ENCODE peak calls at places on chromosomes 4 and X, in four cellular contexts. Z, W, R and E are unnamed samples.
A peak's percentile ranks its signal among the peaks of the same experiment; 100 is the strongest.

GRCh38 chrX:71053217-71053621 is 14.9 kb downstream of the SNX12 start:
- DNase-seq in Z (peak; percentile 84), W (no peak), R (peak; percentile 85), E (no peak)

GRCh38 chrX:129006491-129006890 is 516.8 kb downstream of the SMARCA1 start:
- DNase-seq in Z (no peak), W (no peak), R (no peak), E (no peak)

GRCh38 chrX:3526084-3526483 is 179.6 kb upstream of the MXRA5 start:
- DNase-seq in Z (no peak), W (no peak), R (no peak), E (peak; percentile 74)

GRCh38 chr4:131337956-131338355 is 1811.1 kb upstream of the PCDH10 start:
- DNase-seq in Z (no peak), W (no peak), R (no peak), E (no peak)

GRCh38 chr4:46385235-46385634 is 4.7 kb downstream of the GABRA2 start:
- DNase-seq in Z (no peak), W (no peak), R (no peak), E (no peak)

GRCh38 chrX:51891821-51892551 is 1.4 kb upstream of the MAGED1 start:
- DNase-seq in Z (peak; percentile 11), W (no peak), R (no peak), E (peak; percentile 82)

GRCh38 chr4:112510468-112511293 is 5.3 kb downstream of the NEUROG2 start:
- DNase-seq in Z (peak; percentile 75), W (no peak), R (no peak), E (no peak)

GRCh38 chr4:5708171-5708828 is at the start of gene EVC2:
- DNase-seq in Z (peak; percentile 71), W (peak; percentile 23), R (peak; percentile 83), E (peak; percentile 87)

GRCh38 chr4:89413518-89413917 is 105.9 kb upstream of the GPRIN3 start:
- DNase-seq in Z (no peak), W (no peak), R (no peak), E (no peak)

GRCh38 chr4:81369898-81370297 is 101.8 kb downstream of the RASGEF1B start:
- DNase-seq in Z (no peak), W (peak; percentile 5), R (no peak), E (peak; percentile 21)

GRCh38 chr4:15488658-15489470 is 19.2 kb downstream of the CC2D2A start:
- DNase-seq in Z (no peak), W (no peak), R (no peak), E (peak; percentile 41)

GRCh38 chr4:80221161-80221560 is 23.9 kb downstream of the PRDM8 start:
- DNase-seq in Z (no peak), W (peak; percentile 55), R (peak; percentile 33), E (peak; percentile 78)

GRCh38 chr4:1247811-1248261 is 1.1 kb downstream of the CTBP1 start:
- DNase-seq in Z (no peak), W (no peak), R (peak; percentile 7), E (no peak)

GRCh38 chr4:75099321-75099720 is 166.4 kb downstream of the PARM1 start:
- DNase-seq in Z (no peak), W (peak; percentile 73), R (peak; percentile 99), E (no peak)

GRCh38 chr4:26088433-26088928 is 174.5 kb downstream of the SMIM20 start:
- DNase-seq in Z (no peak), W (peak; percentile 93), R (no peak), E (peak; percentile 72)

GRCh38 chrX:8726031-8726652 is 5.8 kb downstream of the ANOS1 start:
- DNase-seq in Z (no peak), W (peak; percentile 61), R (no peak), E (peak; percentile 18)

GRCh38 chrX:119145241-119145653 is 17.6 kb upstream of the KIAA1210 start:
- DNase-seq in Z (peak; percentile 31), W (peak; percentile 62), R (no peak), E (peak; percentile 58)

GRCh38 chr4:8263397-8263796 is 6.2 kb upstream of the HTRA3 start:
- DNase-seq in Z (no peak), W (no peak), R (no peak), E (no peak)

GRCh38 chrX:118745570-118745969 is 18.2 kb downstream of the IL13RA1 start:
- DNase-seq in Z (no peak), W (no peak), R (no peak), E (peak; percentile 30)

GRCh38 chr4:8705161-8706145 is 112.9 kb downstream of the CPZ start:
- DNase-seq in Z (peak; percentile 78), W (no peak), R (no peak), E (no peak)

GRCh38 chr4:8278009-8278395 is 8.4 kb downstream of the HTRA3 start:
- DNase-seq in Z (no peak), W (no peak), R (no peak), E (peak; percentile 57)

GRCh38 chr4:10655968-10656367 is 28.6 kb downstream of the CLNK start:
- DNase-seq in Z (no peak), W (peak; percentile 71), R (no peak), E (peak; percentile 76)

GRCh38 chr4:182716207-182716606 is 201.0 kb downstream of the DCTD start:
- DNase-seq in Z (peak; percentile 7), W (no peak), R (no peak), E (no peak)

GRCh38 chr4:86993909-86994672 is 59.3 kb downstream of the AFF1 start:
- DNase-seq in Z (no peak), W (no peak), R (no peak), E (no peak)

GRCh38 chrX:13711141-13711540 is 22.2 kb downstream of the RAB9A start:
- DNase-seq in Z (no peak), W (no peak), R (no peak), E (no peak)

GRCh38 chr4:176153124-176153523 is 42.3 kb downstream of the SPATA4 start:
- DNase-seq in Z (no peak), W (no peak), R (no peak), E (no peak)

GRCh38 chr4:147865926-147866325 is 134.0 kb downstream of the ARHGAP10 start:
- DNase-seq in Z (no peak), W (no peak), R (no peak), E (peak; percentile 69)

GRCh38 chr4:150136481-150136880 is 58.2 kb downstream of the DCLK2 start:
- DNase-seq in Z (no peak), W (no peak), R (no peak), E (peak; percentile 35)

GRCh38 chr4:111045992-111046391 is 423.1 kb upstream of the PITX2 start:
- DNase-seq in Z (no peak), W (no peak), R (no peak), E (no peak)

GRCh38 chr4:168095776-168096443 is 3.6 kb downstream of the ANXA10 start:
- DNase-seq in Z (no peak), W (peak; percentile 73), R (no peak), E (peak; percentile 40)

GRCh38 chr4:138138774-138139173 is 103.4 kb downstream of the SLC7A11 start:
- DNase-seq in Z (no peak), W (no peak), R (no peak), E (no peak)

GRCh38 chr4:154491341-154491679 is 289 bp downstream of the DCHS2 start:
- DNase-seq in Z (peak; percentile 73), W (peak; percentile 13), R (no peak), E (peak; percentile 35)

GRCh38 chr4:139890810-139891209 is 225.2 kb downstream of the MGST2 start:
- DNase-seq in Z (no peak), W (peak; percentile 46), R (no peak), E (peak; percentile 85)

GRCh38 chrX:35101901-35102300 is 159.3 kb downstream of the FAM47B start:
- DNase-seq in Z (no peak), W (peak; percentile 3), R (no peak), E (no peak)

GRCh38 chr4:133152801-133153526 is 3.9 kb downstream of the PCDH10 start:
- DNase-seq in Z (peak; percentile 43), W (no peak), R (no peak), E (peak; percentile 9)
- TF ChIP-seq EZH2 in Z (no peak), W (no peak), R (no peak), E (no peak)

GRCh38 chr4:39627413-39627812 is 11.3 kb downstream of the SMIM14 start:
- DNase-seq in Z (no peak), W (no peak), R (no peak), E (no peak)

GRCh38 chr4:39635023-39635422 is 3.6 kb downstream of the SMIM14 start:
- DNase-seq in Z (no peak), W (peak; percentile 74), R (no peak), E (peak; percentile 10)

GRCh38 chr4:39626913-39627312 is 11.8 kb downstream of the SMIM14 start:
- DNase-seq in Z (no peak), W (no peak), R (no peak), E (no peak)

GRCh38 chr4:39636786-39637185 is 1.9 kb downstream of the SMIM14 start:
- DNase-seq in Z (no peak), W (no peak), R (peak; percentile 53), E (peak; percentile 53)

DNA sequence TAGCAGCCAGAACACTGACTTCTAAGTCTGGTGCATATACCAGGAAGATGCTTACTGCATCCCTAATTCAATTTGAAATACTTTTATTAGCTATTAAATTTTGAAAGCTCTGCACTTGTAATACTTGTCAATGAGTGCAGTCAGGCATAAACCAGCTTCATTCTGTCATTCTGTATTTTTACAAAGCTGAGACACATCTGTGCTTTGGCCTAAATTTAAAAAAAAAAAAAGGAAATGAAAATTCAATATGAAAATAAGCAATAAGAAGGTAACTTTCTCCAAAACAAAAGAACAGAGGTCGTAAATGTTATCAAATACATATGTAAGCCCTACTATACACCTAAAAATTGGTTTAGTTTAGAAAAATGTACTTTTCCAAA is 7.0 kb downstream of the SMIM14 start:
- DNase-seq in Z (no peak), W (no peak), R (no peak), E (no peak)
- H3F3A ChIP-seq in Z (peaks cover 10% of the 10 kb centered on the region), W (no peaks in the 10 kb centered on the region), R (peaks cover 3% of the 10 kb centered on the region), E (no peaks in the 10 kb centered on the region)

GRCh38 chr4:100093091-100093866 is 97.0 kb downstream of the DDIT4L start:
- DNase-seq in Z (peak; percentile 93), W (peak; percentile 86), R (peak; percentile 95), E (peak; percentile 94)
- H3K9ac ChIP-seq in Z (no peak overlapping the region), W (peak overlapping the region; percentile 56), R (peak overlapping the region; percentile 22), E (peak overlapping the region; percentile 42)

GRCh38 chr4:114598191-114599121 is at the start of gene UGT8:
- DNase-seq in Z (peak; percentile 87), W (peak; percentile 34), R (no peak), E (peak; percentile 44)
- TF ChIP-seq EZH2 in Z (no peak), W (no peak), R (no peak), E (no peak)

DNA sequence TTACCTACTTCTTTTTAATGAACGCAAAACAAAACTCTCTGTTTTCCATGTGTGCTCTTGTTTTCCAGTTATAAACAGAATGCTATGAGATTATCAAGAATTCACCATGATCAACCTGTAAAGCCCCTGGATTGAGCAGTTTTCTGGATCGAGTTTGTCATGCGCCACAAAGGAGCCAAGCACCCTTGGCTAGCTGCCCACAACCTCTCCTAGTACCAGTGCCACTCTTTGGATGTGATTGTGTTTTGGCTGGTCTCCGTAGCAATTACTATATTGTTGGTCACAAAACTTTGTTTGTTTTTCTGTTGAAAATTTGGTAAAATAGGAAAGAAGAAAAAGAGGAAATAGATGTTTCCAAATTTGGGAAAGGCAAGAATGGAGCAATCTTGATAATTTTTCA is 51.1 kb downstream of the UGT2B7 start:
- DNase-seq in Z (no peak), W (no peak), R (no peak), E (no peak)
- H3F3A ChIP-seq in Z (no peaks in the 10 kb centered on the region), W (no peaks in the 10 kb centered on the region), R (no peaks in the 10 kb centered on the region), E (no peaks in the 10 kb centered on the region)

DNA sequence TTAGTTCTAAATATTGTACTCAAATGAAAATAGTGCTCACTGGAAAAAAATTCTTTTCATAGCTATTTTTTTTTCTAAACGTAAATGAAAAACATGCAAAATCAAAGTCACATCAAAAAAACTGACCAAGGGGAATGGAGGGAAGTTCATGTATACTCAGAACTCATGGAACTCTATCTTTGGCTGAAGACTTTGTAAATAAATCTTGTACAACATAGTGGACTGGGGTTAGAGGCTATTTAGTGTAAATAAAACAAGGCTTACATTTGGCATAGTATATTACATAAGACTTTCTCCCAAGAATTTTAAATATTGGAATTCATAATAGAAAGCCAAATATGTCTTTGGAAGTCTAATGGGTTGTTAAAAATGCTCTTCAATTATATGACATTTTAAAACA is 59.8 kb upstream of the PDE5A start:
- DNase-seq in Z (no peak), W (no peak), R (no peak), E (no peak)
- H3K9ac ChIP-seq in Z (no peak overlapping the region), W (no peak overlapping the region), R (no peak overlapping the region), E (no peak overlapping the region)